ENCODE peak calls at places on chromosomes 6 and 20, in seven cellular contexts. G, X, K, Z, U, M and J are unnamed samples.

GRCh38 chr6:123661105-123661891 is 24.5 kb upstream of the TRDN start:
- DNase-seq in M (no peak), K (no peak), Z (no peak), U (no peak), G (no peak), X (no peak), J (no peak)

GRCh38 chr6:5950448-5950847 is 56.3 kb downstream of the NRN1 start:
- DNase-seq in X (no peak), Z (no peak), U (no peak), M (peak), G (no peak), K (peak), J (peak)

GRCh38 chr20:14401479-14402138 is 64.2 kb upstream of the FLRT3 start:
- DNase-seq in Z (no peak), U (no peak), X (no peak), M (no peak), K (no peak), G (no peak), J (no peak)

GRCh38 chr6:9801255-9801757 is 613.6 kb downstream of the TFAP2A start:
- DNase-seq in Z (no peak), K (no peak), U (no peak), M (no peak), G (no peak), X (no peak), J (peak)

GRCh38 chr20:5718896-5719595 is 31.2 kb upstream of the SHLD1 start:
- DNase-seq in K (no peak), Z (no peak), X (peak), G (no peak), U (no peak), M (no peak), J (peak)

GRCh38 chr20:25040438-25040831 is 17.5 kb downstream of the ACSS1 start:
- DNase-seq in Z (no peak), G (peak), M (no peak), U (peak), X (peak), K (no peak), J (peak)

GRCh38 chr6:44704240-44705150 is 317.0 kb downstream of the CDC5L start:
- DNase-seq in K (peak), M (no peak), Z (no peak), U (no peak), G (no peak), X (no peak), J (no peak)

GRCh38 chr20:24382775-24383174 is 86.7 kb upstream of the SYNDIG1 start:
- DNase-seq in X (peak), K (no peak), U (no peak), Z (no peak), G (no peak), M (no peak), J (no peak)

GRCh38 chr6:90490030-90490429 is 96.8 kb downstream of the MAP3K7 start:
- DNase-seq in G (no peak), Z (no peak), K (no peak), U (no peak), X (no peak), M (no peak), J (no peak)

GRCh38 chr6:2848851-2849250 is 7.2 kb upstream of the SERPINB1 start:
- DNase-seq in U (no peak), X (no peak), G (no peak), K (no peak), Z (no peak), M (peak), J (no peak)

DNA sequence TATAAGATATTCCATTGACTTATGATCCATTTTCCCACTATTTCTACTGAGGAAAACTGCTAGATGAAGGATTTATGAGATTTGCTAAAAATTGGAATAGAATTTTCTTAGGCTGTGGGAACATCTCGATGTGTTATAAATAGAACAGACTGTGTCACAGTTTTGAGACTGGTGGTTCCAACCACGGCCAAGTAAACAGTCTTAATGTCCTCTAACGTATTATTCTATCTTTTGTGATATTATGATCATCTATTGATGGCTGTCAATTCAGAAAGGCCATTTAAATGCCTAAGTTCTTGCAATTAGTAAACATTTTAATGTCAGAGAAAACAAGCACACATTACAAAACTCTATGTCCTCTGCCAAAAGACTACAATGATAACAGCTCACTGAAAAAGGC is 71.5 kb upstream of the PLN start:
- DNase-seq in K (no peak), M (no peak), X (no peak), G (no peak), Z (no peak), U (no peak), J (no peak)
- TF ChIP-seq CTCF in K (no peak), M (no peak), X (no peak), G (no peak), Z (no peak), U (no peak), J (no peak)

GRCh38 chr20:32763202-32763999 is 1.2 kb downstream of the DNMT3B start:
- DNase-seq in Z (no peak), G (no peak), K (peak), U (no peak), X (no peak), M (peak), J (no peak)
- TF ChIP-seq CTCF in Z (no peak), G (no peak), K (no peak), U (no peak), X (no peak), M (no peak), J (no peak)

GRCh38 chr6:16793828-16794412 is 32.7 kb upstream of the ATXN1 start:
- DNase-seq in M (no peak), X (no peak), K (no peak), U (no peak), Z (no peak), G (no peak), J (no peak)
- TF ChIP-seq CTCF in M (no peak), X (no peak), K (no peak), U (peak), Z (no peak), G (no peak), J (no peak)

DNA sequence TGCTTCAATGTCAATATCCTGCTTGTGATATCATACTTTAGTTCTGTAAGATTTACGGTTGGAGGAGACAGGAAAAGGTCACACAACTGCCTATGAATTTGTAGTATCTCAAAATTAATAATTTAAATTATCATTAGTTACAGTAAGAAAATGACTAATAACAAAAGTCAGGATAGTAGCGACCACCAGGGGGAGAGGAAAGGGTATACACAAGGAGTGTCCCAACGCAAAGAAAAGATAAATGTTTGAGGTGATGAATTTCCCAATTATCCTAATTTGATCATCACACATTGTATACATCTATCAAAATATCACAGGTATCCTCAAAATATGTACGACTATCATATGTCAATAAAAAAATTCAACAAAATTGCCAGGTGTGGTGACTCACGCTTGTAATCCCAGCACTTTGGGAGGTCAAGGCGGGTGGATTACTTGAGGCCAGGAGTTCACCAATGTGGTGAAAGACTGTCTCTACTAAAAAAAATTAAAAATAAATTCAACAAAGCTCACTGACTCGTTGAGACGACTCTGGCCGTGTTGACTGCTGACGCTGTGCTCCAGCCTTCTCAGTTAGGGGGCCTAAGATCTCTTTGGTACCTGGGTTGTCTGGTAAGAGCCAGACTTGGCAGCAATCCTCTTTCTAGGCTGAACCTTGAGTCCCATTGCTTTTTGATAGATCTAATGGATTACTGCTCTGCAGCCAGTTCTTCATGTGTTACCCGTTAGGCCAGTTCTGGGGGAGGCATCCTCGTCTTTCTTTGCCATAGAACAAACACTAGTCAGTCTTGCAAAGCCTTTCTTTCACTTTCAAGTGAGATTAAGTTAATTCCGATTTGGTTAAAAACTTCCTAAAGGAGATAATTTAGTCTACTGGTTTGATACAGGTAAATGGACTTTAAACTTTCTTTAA is 9.0 kb upstream of the OVOL2 start:
- DNase-seq in K (no peak), U (no peak), M (no peak), X (no peak), Z (no peak), G (peak), J (peak)
- TF ChIP-seq CTCF in K (no peak), U (peak), M (peak), X (no peak), Z (no peak), G (peak), J (no peak)

GRCh38 chr6:149905371-149905910 is 7.5 kb upstream of the RAET1E start:
- DNase-seq in M (no peak), G (no peak), K (no peak), U (no peak), Z (no peak), X (no peak), J (no peak)

GRCh38 chr6:149904661-149905370 is 6.9 kb upstream of the RAET1E start:
- DNase-seq in G (no peak), M (no peak), X (no peak), Z (no peak), U (no peak), K (no peak), J (no peak)

GRCh38 chr6:149906405-149906804 is 8.5 kb upstream of the RAET1E start:
- DNase-seq in X (no peak), M (no peak), G (no peak), U (no peak), K (no peak), Z (no peak), J (no peak)

GRCh38 chr6:149905911-149906371 is 8.0 kb upstream of the RAET1E start:
- DNase-seq in M (no peak), U (no peak), G (no peak), Z (no peak), K (no peak), X (no peak), J (no peak)

DNA sequence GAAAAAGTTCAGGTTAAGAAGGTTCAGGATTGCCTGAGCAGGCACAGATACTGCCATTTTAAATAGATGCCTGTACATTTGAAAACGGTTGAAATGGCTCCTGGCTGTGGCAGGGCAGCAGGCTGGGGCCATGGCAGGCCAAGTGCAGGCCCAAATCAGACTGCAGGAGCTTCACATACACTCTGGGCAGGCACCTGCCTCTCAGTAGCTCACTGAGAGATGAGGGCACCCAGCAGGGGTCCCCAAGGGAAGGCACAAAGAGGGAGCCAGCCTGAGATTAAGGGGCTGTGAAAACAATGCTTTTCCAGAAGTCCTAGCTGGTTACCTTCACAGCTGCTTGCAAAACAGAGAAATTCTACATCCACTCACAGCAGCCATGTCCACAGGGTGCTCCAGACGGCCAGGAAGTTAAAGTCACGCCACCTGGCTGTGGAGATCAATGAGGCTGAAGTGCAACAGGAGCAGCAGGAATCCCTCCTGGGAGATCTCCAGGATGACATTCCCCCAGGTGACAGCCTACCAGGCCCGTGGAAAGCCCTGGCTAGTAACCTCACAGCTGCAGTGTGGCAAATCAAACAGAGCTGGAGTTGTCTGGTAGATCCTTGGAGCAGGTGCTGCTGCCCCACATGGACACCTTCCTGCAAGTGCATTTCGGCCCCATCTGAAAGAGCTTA is 6.2 kb upstream of the RAET1E start:
- DNase-seq in U (no peak), K (no peak), Z (no peak), G (no peak), M (no peak), X (no peak), J (no peak)
- TF ChIP-seq CTCF in U (no peak), K (no peak), Z (no peak), G (no peak), M (no peak), X (no peak), J (no peak)

GRCh38 chr6:29924731-29925130 is 17.6 kb upstream of the HLA-A start:
- DNase-seq in X (no peak), M (no peak), U (no peak), K (no peak), G (no peak), Z (no peak), J (peak)

GRCh38 chr6:29926081-29926794 is 16.1 kb upstream of the HLA-A start:
- DNase-seq in X (no peak), U (no peak), M (peak), K (no peak), G (peak), Z (no peak), J (no peak)

GRCh38 chr6:29927841-29928388 is 14.4 kb upstream of the HLA-A start:
- DNase-seq in X (no peak), U (no peak), G (no peak), Z (no peak), M (no peak), K (no peak), J (no peak)

GRCh38 chr6:29925341-29926080 is 16.8 kb upstream of the HLA-A start:
- DNase-seq in X (no peak), K (no peak), G (no peak), U (no peak), M (no peak), Z (no peak), J (no peak)

DNA sequence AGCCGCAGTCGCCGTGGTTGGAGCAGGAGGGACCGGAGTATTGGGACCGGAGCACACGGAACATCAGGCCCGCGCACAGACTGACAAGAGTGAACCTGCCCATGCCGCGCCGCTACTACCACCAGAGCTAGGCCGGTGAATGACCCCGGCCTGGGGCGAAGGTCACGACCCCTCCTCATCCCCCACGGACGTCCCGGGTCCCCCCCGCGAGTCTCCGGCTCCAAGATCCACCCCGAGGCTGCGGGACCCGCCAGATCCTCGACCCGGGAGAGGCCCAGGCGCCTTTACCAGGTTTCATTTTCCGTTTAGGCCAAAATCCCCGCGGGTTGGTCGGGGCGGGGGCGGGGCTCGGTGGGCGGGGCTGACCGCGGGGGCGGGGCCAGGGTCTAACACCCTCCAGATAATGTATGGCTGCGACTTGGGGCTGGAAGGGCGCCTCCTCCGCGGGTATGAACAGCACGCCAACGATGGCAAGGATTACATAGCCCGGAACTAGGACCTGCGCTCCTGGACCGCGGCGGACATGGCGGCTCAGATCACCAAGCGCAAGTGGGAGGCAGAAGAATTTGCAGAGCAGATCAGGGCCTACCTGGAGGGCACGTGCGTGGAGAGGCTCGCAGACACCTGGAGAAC is 15.4 kb upstream of the HLA-A start:
- DNase-seq in X (peak), Z (peak), U (peak), K (peak), G (peak), M (peak), J (no peak)
- TF ChIP-seq CTCF in X (no peak), Z (no peak), U (no peak), K (no peak), G (no peak), M (no peak), J (no peak)

DNA sequence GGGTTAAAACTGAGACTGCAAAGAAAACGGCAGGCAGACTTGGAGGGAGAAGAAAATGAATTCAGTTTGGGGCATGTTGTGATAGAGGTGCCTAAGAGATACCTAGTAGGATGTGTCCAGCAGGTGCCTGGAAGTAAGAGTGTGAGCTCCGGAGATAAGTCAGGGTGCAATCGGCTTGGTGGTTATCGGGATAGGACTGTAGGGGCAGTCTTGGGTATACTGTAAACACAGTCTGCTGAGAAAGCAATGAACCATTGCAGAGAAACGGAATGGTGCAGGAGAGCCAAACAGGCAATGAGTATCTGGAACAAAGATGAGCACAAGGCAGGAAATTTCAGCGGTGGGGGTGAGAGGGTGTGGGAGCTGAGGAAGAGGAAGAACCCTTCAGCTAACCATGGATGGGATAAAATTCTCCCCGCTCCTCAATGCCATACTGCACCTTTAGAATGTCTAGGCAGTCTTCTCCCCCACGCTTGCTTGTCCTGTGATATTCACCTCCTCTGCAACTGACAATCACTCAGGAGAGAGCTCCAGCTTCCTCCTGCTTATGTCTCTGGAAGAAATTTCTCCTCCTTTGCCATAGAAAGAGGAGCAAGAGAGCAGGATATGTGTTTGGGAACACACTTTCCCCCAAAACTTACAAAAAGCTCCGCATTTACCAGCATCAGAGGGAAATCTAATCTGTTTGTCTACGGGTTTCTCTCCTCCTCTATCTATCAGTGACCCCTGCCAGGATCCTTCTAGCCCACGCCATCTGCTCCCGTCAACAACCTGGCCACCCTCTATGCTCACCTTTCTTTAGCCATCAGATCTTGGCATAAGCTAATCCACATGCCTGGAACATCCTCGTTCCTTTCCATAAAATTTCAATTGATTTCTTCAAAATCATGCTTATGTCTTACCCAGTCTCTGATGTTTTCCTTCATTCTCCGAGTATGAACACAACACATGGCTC is 381.7 kb upstream of the JARID2 start:
- DNase-seq in G (no peak), U (no peak), M (no peak), X (peak), K (no peak), Z (no peak), J (no peak)
- TF ChIP-seq CTCF in G (peak), U (no peak), M (no peak), X (no peak), K (no peak), Z (no peak), J (no peak)

GRCh38 chr6:131917763-131918649 is 33.2 kb downstream of the CCN2 start:
- DNase-seq in K (no peak), M (no peak), X (no peak), G (no peak), Z (no peak), U (no peak), J (no peak)

GRCh38 chr6:131924881-131925474 is 26.2 kb downstream of the CCN2 start:
- DNase-seq in K (no peak), X (no peak), U (peak), Z (peak), M (no peak), G (peak), J (peak)

GRCh38 chr6:131920656-131921055 is 30.5 kb downstream of the CCN2 start:
- DNase-seq in X (no peak), K (no peak), Z (no peak), G (no peak), U (no peak), M (no peak), J (no peak)

GRCh38 chr6:131918650-131919355 is 32.4 kb downstream of the CCN2 start:
- DNase-seq in X (no peak), U (no peak), G (no peak), Z (no peak), M (no peak), K (no peak), J (no peak)

GRCh38 chr6:131923356-131923755 is 27.8 kb downstream of the CCN2 start:
- DNase-seq in Z (no peak), U (peak), X (no peak), K (peak), M (peak), G (peak), J (peak)
- TF ChIP-seq CTCF in Z (peak), U (peak), X (peak), K (peak), M (peak), G (peak), J (peak)

GRCh38 chr6:24945046-24945445 is 9.3 kb upstream of the RIPOR2 start:
- DNase-seq in K (no peak), U (no peak), X (no peak), M (no peak), Z (no peak), G (no peak), J (no peak)
- TF ChIP-seq CTCF in K (no peak), U (no peak), X (no peak), M (no peak), Z (no peak), G (no peak), J (no peak)

GRCh38 chr6:79374308-79374707 is 139.8 kb upstream of the HMGN3 start:
- DNase-seq in Z (no peak), K (no peak), G (no peak), X (no peak), U (no peak), M (no peak), J (no peak)

GRCh38 chr6:79377047-79377446 is 142.6 kb upstream of the HMGN3 start:
- DNase-seq in X (no peak), M (no peak), U (no peak), Z (no peak), K (no peak), G (peak), J (peak)

GRCh38 chr6:79373880-79374279 is 139.4 kb upstream of the HMGN3 start:
- DNase-seq in U (no peak), M (no peak), G (no peak), Z (no peak), K (no peak), X (no peak), J (peak)

GRCh38 chr6:79377830-79378460 is 143.5 kb upstream of the HMGN3 start:
- DNase-seq in U (no peak), G (peak), M (no peak), X (no peak), Z (no peak), K (peak), J (peak)

GRCh38 chr6:79375635-79376425 is 141.3 kb upstream of the HMGN3 start:
- DNase-seq in M (no peak), G (no peak), K (no peak), X (no peak), Z (no peak), U (no peak), J (no peak)
- TF ChIP-seq CTCF in M (no peak), G (no peak), K (no peak), X (no peak), Z (no peak), U (no peak), J (no peak)